ENCODE peak calls at places on chromosomes 11 and 22, in seven cellular contexts. One of them, this sample, is unnamed.

GRCh38 chr22:22704156-22704946 is 59.9 kb downstream of the GGTLC2 start:
- DNase-seq in AG09309: no peak
- DNase-seq in A549: no peak
- DNase-seq in WTC11: no peak
- DNase-seq in lung microvascular endothelial cell: no peak
- DNase-seq in endothelial cell: no peak
- DNase-seq in glomerular endothelial cell: no peak
- DNase-seq in this sample: no peak

GRCh38 chr22:17999851-18000250 is 24.5 kb downstream of the MICAL3 start:
- DNase-seq in WTC11: no peak
- DNase-seq in endothelial cell: no peak
- DNase-seq in AG09309: no peak
- DNase-seq in A549: no peak
- DNase-seq in lung microvascular endothelial cell: no peak
- DNase-seq in glomerular endothelial cell: no peak
- DNase-seq in this sample: no peak

GRCh38 chr11:102438311-102439062 is 14.1 kb downstream of the TMEM123 start:
- DNase-seq in glomerular endothelial cell: no peak
- DNase-seq in A549: no peak
- DNase-seq in endothelial cell: no peak
- DNase-seq in lung microvascular endothelial cell: peak; percentile 5
- DNase-seq in AG09309: no peak
- DNase-seq in WTC11: peak; percentile 24
- DNase-seq in this sample: no peak

GRCh38 chr22:38452373-38453064 is 2.5 kb downstream of the KCNJ4 start:
- DNase-seq in endothelial cell: no peak
- DNase-seq in glomerular endothelial cell: no peak
- DNase-seq in WTC11: no peak
- DNase-seq in lung microvascular endothelial cell: no peak
- DNase-seq in A549: no peak
- DNase-seq in AG09309: no peak
- DNase-seq in this sample: no peak

GRCh38 chr22:38733329-38734202 is 22.2 kb downstream of the SUN2 start:
- DNase-seq in lung microvascular endothelial cell: peak; percentile 27
- DNase-seq in endothelial cell: peak; percentile 51
- DNase-seq in WTC11: peak; percentile 72
- DNase-seq in A549: peak; percentile 29
- DNase-seq in glomerular endothelial cell: no peak
- DNase-seq in AG09309: no peak
- DNase-seq in this sample: no peak

GRCh38 chr11:114257621-114258558 is 38.3 kb upstream of the NNMT start:
- DNase-seq in lung microvascular endothelial cell: no peak
- DNase-seq in WTC11: peak; percentile 34
- DNase-seq in glomerular endothelial cell: no peak
- DNase-seq in endothelial cell: no peak
- DNase-seq in AG09309: no peak
- DNase-seq in A549: no peak
- DNase-seq in this sample: no peak

GRCh38 chr11:64759131-64759721 is 548 bp downstream of the PYGM start:
- DNase-seq in glomerular endothelial cell: no peak
- DNase-seq in lung microvascular endothelial cell: no peak
- DNase-seq in AG09309: no peak
- DNase-seq in A549: no peak
- DNase-seq in WTC11: no peak
- DNase-seq in endothelial cell: no peak
- DNase-seq in this sample: no peak

GRCh38 chr11:125998267-125998666 is 52.4 kb downstream of the VSIG10L2 start:
- DNase-seq in A549: no peak
- DNase-seq in glomerular endothelial cell: no peak
- DNase-seq in endothelial cell: no peak
- DNase-seq in lung microvascular endothelial cell: no peak
- DNase-seq in AG09309: no peak
- DNase-seq in WTC11: no peak
- DNase-seq in this sample: no peak

GRCh38 chr11:12975149-12975548 is 34.0 kb upstream of the RASSF10 start:
- DNase-seq in lung microvascular endothelial cell: no peak
- DNase-seq in A549: no peak
- DNase-seq in AG09309: no peak
- DNase-seq in glomerular endothelial cell: no peak
- DNase-seq in WTC11: no peak
- DNase-seq in endothelial cell: no peak
- DNase-seq in this sample: no peak

GRCh38 chr11:2521681-2522630 is 77.1 kb downstream of the KCNQ1 start:
- DNase-seq in lung microvascular endothelial cell: no peak
- DNase-seq in A549: no peak
- DNase-seq in WTC11: peak; percentile 8
- DNase-seq in endothelial cell: peak; percentile 1
- DNase-seq in glomerular endothelial cell: no peak
- DNase-seq in AG09309: no peak
- DNase-seq in this sample: no peak

GRCh38 chr22:29369460-29369859 is 18.9 kb downstream of the AP1B1 start:
- DNase-seq in AG09309: peak; percentile 38
- DNase-seq in lung microvascular endothelial cell: peak; percentile 55
- DNase-seq in WTC11: peak; percentile 42
- DNase-seq in A549: no peak
- DNase-seq in glomerular endothelial cell: no peak
- DNase-seq in endothelial cell: peak; percentile 39
- DNase-seq in this sample: peak; percentile 46

GRCh38 chr11:124915541-124916369 is 3.3 kb upstream of the HEPN1 start:
- DNase-seq in AG09309: no peak
- DNase-seq in endothelial cell: no peak
- DNase-seq in WTC11: no peak
- DNase-seq in glomerular endothelial cell: no peak
- DNase-seq in A549: no peak
- DNase-seq in lung microvascular endothelial cell: peak; percentile 91
- DNase-seq in this sample: no peak

GRCh38 chr11:86848132-86848531 is 47.8 kb downstream of the PRSS23 start:
- DNase-seq in glomerular endothelial cell: no peak
- DNase-seq in AG09309: no peak
- DNase-seq in WTC11: no peak
- DNase-seq in lung microvascular endothelial cell: no peak
- DNase-seq in A549: no peak
- DNase-seq in endothelial cell: no peak
- DNase-seq in this sample: no peak

GRCh38 chr11:131536159-131536558 is 165.7 kb downstream of the NTM start:
- DNase-seq in endothelial cell: no peak
- DNase-seq in AG09309: no peak
- DNase-seq in A549: no peak
- DNase-seq in glomerular endothelial cell: no peak
- DNase-seq in lung microvascular endothelial cell: no peak
- DNase-seq in WTC11: no peak
- DNase-seq in this sample: no peak

GRCh38 chr11:114273071-114273470 is 23.1 kb upstream of the NNMT start:
- DNase-seq in WTC11: no peak
- DNase-seq in AG09309: no peak
- DNase-seq in lung microvascular endothelial cell: no peak
- DNase-seq in endothelial cell: no peak
- DNase-seq in A549: no peak
- DNase-seq in glomerular endothelial cell: no peak
- DNase-seq in this sample: no peak

GRCh38 chr11:31870609-31871309 is 59.6 kb upstream of the PAX6 start:
- DNase-seq in glomerular endothelial cell: peak; percentile 12
- DNase-seq in A549: peak; percentile 48
- DNase-seq in WTC11: peak; percentile 87
- DNase-seq in AG09309: no peak
- DNase-seq in endothelial cell: peak; percentile 70
- DNase-seq in lung microvascular endothelial cell: peak; percentile 63
- DNase-seq in this sample: no peak

GRCh38 chr11:6237903-6238302 is 986 bp upstream of the CNGA4 start:
- DNase-seq in WTC11: no peak
- DNase-seq in A549: no peak
- DNase-seq in AG09309: no peak
- DNase-seq in lung microvascular endothelial cell: no peak
- DNase-seq in glomerular endothelial cell: no peak
- DNase-seq in endothelial cell: no peak
- DNase-seq in this sample: no peak

GRCh38 chr11:776459-777287 is 614 bp downstream of the GATD1 start:
- DNase-seq in lung microvascular endothelial cell: peak; percentile 40
- DNase-seq in A549: no peak
- DNase-seq in AG09309: no peak
- DNase-seq in endothelial cell: peak; percentile 62
- DNase-seq in WTC11: peak; percentile 73
- DNase-seq in glomerular endothelial cell: no peak
- DNase-seq in this sample: no peak

GRCh38 chr11:111531687-111532364 is 8.7 kb upstream of the LAYN start:
- DNase-seq in endothelial cell: no peak
- DNase-seq in AG09309: peak; percentile 77
- DNase-seq in lung microvascular endothelial cell: peak; percentile 37
- DNase-seq in WTC11: no peak
- DNase-seq in glomerular endothelial cell: no peak
- DNase-seq in A549: peak; percentile 75
- DNase-seq in this sample: peak; percentile 76

This sample was measured in non-pigmented ciliary epithelial cell.